ENCODE peak calls at places on chromosomes 5 and 9, in nine cellular contexts. A is stimulated activated CD4-positive, alpha-beta T cell treated with anti-CD3 and anti-CD28 coated beads, Interleukin-4, amount 100 ng/mL, for 4 hours; Q is testis; G is MM.1S; C is activated CD8-positive, alpha-beta memory T cell treated with anti-CD3 and anti-CD28 coated beads for 48 hours; E is NCI-H2081 treated with DMSO at 0.1 percent for 48 hours; P is AG09309; J is cardiac muscle cell; B is stimulated activated CD8-positive, alpha-beta memory T cell treated with anti-CD3 and anti-CD28 coated beads, Interleukin-7, amount 100 ng/mL, for 24 hours. W is an unnamed sample.

GRCh38 chr5:89034588-89034987 is 151.6 kb upstream of the MEF2C start:
- DNase-seq in A (no peak), Q (no peak), G (no peak), C (no peak), E (no peak), P (no peak), J (no peak), B (no peak), W (no peak)

GRCh38 chr5:43256261-43256966 is 56.8 kb downstream of the HMGCS1 start:
- DNase-seq in A (no peak), Q (no peak), G (no peak), C (no peak), E (no peak), P (no peak), J (no peak), B (no peak), W (no peak)

GRCh38 chr5:675876-676698 is 17.1 kb downstream of the TPPP start:
- DNase-seq in A (no peak), Q (peak), G (no peak), C (no peak), E (no peak), P (no peak), J (no peak), B (no peak), W (no peak)

GRCh38 chr9:7081065-7081600 is 323.4 kb downstream of the KDM4C start:
- DNase-seq in A (no peak), Q (no peak), G (no peak), C (no peak), E (no peak), P (no peak), J (no peak), B (no peak), W (no peak)

GRCh38 chr5:71576241-71576640 is 10.9 kb upstream of the MCCC2 start:
- DNase-seq in A (no peak), Q (no peak), G (no peak), C (no peak), E (no peak), P (no peak), J (no peak), B (no peak), W (no peak)

GRCh38 chr5:2549354-2549753 is 202.1 kb downstream of the IRX2 start:
- DNase-seq in A (no peak), Q (no peak), G (no peak), C (no peak), E (no peak), P (no peak), J (no peak), B (no peak), W (no peak)

GRCh38 chr9:101427337-101427736 is 8.2 kb downstream of the ALDOB start:
- DNase-seq in A (no peak), Q (no peak), G (peak), C (no peak), E (no peak), P (no peak), J (no peak), B (no peak), W (no peak)

GRCh38 chr9:131837316-131837715 is 97.4 kb upstream of the RAPGEF1 start:
- DNase-seq in A (no peak), Q (peak), G (no peak), C (no peak), E (no peak), P (no peak), J (peak), B (no peak), W (no peak)

GRCh38 chr5:139677404-139678282 is 29.5 kb downstream of the CXXC5 start:
- DNase-seq in A (no peak), Q (peak), G (no peak), C (no peak), E (no peak), P (no peak), J (no peak), B (no peak), W (no peak)

GRCh38 chr9:118693645-118694044 is 675.6 kb downstream of the BRINP1 start:
- DNase-seq in A (no peak), Q (no peak), G (no peak), C (no peak), E (no peak), P (no peak), J (no peak), B (no peak), W (no peak)

GRCh38 chr5:65790371-65791163 is 68.6 kb downstream of the NLN start:
- DNase-seq in A (peak), Q (no peak), G (peak), C (no peak), E (no peak), P (no peak), J (no peak), B (peak), W (no peak)

GRCh38 chr5:33801292-33801691 is 90.5 kb downstream of the ADAMTS12 start:
- DNase-seq in A (no peak), Q (no peak), G (no peak), C (no peak), E (no peak), P (no peak), J (no peak), B (no peak), W (no peak)

GRCh38 chr9:138068601-138069035 is 191.0 kb downstream of the CACNA1B start:
- DNase-seq in A (no peak), Q (no peak), G (no peak), C (no peak), E (no peak), P (no peak), J (no peak), B (no peak), W (no peak)

GRCh38 chr9:133071484-133072150 is 9.8 kb downstream of the CEL start:
- DNase-seq in A (no peak), Q (no peak), G (no peak), C (no peak), E (no peak), P (no peak), J (no peak), B (no peak), W (no peak)

GRCh38 chr9:89601856-89602562 is 2.8 kb upstream of the GADD45G start:
- DNase-seq in A (no peak), Q (no peak), G (no peak), C (no peak), E (no peak), P (no peak), J (no peak), B (no peak), W (no peak)

GRCh38 chr9:113317777-113318176 is 14.6 kb upstream of the RNF183 start:
- DNase-seq in A (no peak), Q (no peak), G (no peak), C (no peak), E (no peak), P (no peak), J (peak), B (no peak), W (no peak)

GRCh38 chr5:181156758-181157157 is 9.4 kb downstream of the OR2V2 start:
- DNase-seq in A (no peak), Q (no peak), G (no peak), C (no peak), E (no peak), P (no peak), J (no peak), B (no peak), W (no peak)

GRCh38 chr5:7261049-7261448 is 134.9 kb upstream of the ADCY2 start:
- DNase-seq in A (no peak), Q (peak), G (peak), C (no peak), E (peak), P (peak), J (peak), B (no peak), W (peak)